ENCODE peak calls at places on chromosomes 13 and 19, in six cellular contexts. One of them, this sample, is unnamed.

GRCh38 chr13:77846173-77846572 is 72.5 kb downstream of the EDNRB start:
- DNase-seq in mucosa of descending colon: no peak
- DNase-seq in tibial nerve: no peak
- DNase-seq in CD8-positive, alpha-beta T cell: no peak
- DNase-seq in right atrium auricular region: no peak
- DNase-seq in hepatocyte: no peak
- DNase-seq in this sample: no peak

GRCh38 chr19:34732548-34733255 is 1.3 kb upstream of the ZNF181 start:
- DNase-seq in mucosa of descending colon: no peak
- DNase-seq in tibial nerve: no peak
- DNase-seq in CD8-positive, alpha-beta T cell: no peak
- DNase-seq in right atrium auricular region: no peak
- DNase-seq in hepatocyte: peak; percentile 42
- DNase-seq in this sample: no peak

GRCh38 chr13:39364797-39365468 is 238.1 kb downstream of the LHFPL6 start:
- DNase-seq in mucosa of descending colon: no peak
- DNase-seq in tibial nerve: no peak
- DNase-seq in CD8-positive, alpha-beta T cell: no peak
- DNase-seq in right atrium auricular region: no peak
- DNase-seq in hepatocyte: peak; percentile 28
- DNase-seq in this sample: no peak

GRCh38 chr13:52838433-52839107 is 9.9 kb downstream of the PCDH8 start:
- DNase-seq in mucosa of descending colon: no peak
- DNase-seq in tibial nerve: no peak
- DNase-seq in CD8-positive, alpha-beta T cell: no peak
- DNase-seq in right atrium auricular region: no peak
- DNase-seq in hepatocyte: no peak
- DNase-seq in this sample: no peak

GRCh38 chr19:50252111-50252886 is 48.9 kb downstream of the MYH14 start:
- DNase-seq in mucosa of descending colon: no peak
- DNase-seq in tibial nerve: no peak
- DNase-seq in CD8-positive, alpha-beta T cell: peak; percentile 5
- DNase-seq in right atrium auricular region: no peak
- DNase-seq in hepatocyte: no peak
- DNase-seq in this sample: no peak

GRCh38 chr19:42122691-42123607 is 9.3 kb downstream of the POU2F2 start:
- DNase-seq in mucosa of descending colon: no peak
- DNase-seq in tibial nerve: no peak
- DNase-seq in CD8-positive, alpha-beta T cell: peak; percentile 22
- DNase-seq in right atrium auricular region: no peak
- DNase-seq in hepatocyte: no peak
- DNase-seq in this sample: no peak

GRCh38 chr19:10112037-10112751 is 701 bp downstream of the P2RY11 start:
- DNase-seq in mucosa of descending colon: peak; percentile 57
- DNase-seq in tibial nerve: no peak
- DNase-seq in CD8-positive, alpha-beta T cell: no peak
- DNase-seq in right atrium auricular region: no peak
- DNase-seq in hepatocyte: no peak
- DNase-seq in this sample: no peak

GRCh38 chr13:75452564-75452963 is 29.4 kb downstream of the TBC1D4 start:
- DNase-seq in mucosa of descending colon: no peak
- DNase-seq in tibial nerve: no peak
- DNase-seq in CD8-positive, alpha-beta T cell: no peak
- DNase-seq in right atrium auricular region: no peak
- DNase-seq in hepatocyte: no peak
- DNase-seq in this sample: no peak

GRCh38 chr13:83621765-83622421 is 260.4 kb downstream of the SLITRK1 start:
- DNase-seq in mucosa of descending colon: no peak
- DNase-seq in tibial nerve: no peak
- DNase-seq in CD8-positive, alpha-beta T cell: no peak
- DNase-seq in right atrium auricular region: no peak
- DNase-seq in hepatocyte: no peak
- DNase-seq in this sample: no peak

GRCh38 chr13:110109910-110110309 is 197.0 kb downstream of the COL4A1 start:
- DNase-seq in mucosa of descending colon: peak; percentile 63
- DNase-seq in tibial nerve: no peak
- DNase-seq in CD8-positive, alpha-beta T cell: no peak
- DNase-seq in right atrium auricular region: peak; percentile 85
- DNase-seq in hepatocyte: peak; percentile 68
- DNase-seq in this sample: no peak

GRCh38 chr19:51123381-51124186 is 1.1 kb upstream of the SIGLEC9 start:
- DNase-seq in mucosa of descending colon: peak; percentile 53
- DNase-seq in tibial nerve: peak; percentile 51
- DNase-seq in CD8-positive, alpha-beta T cell: peak; percentile 45
- DNase-seq in right atrium auricular region: peak; percentile 74
- DNase-seq in hepatocyte: no peak
- DNase-seq in this sample: no peak

GRCh38 chr13:97944396-97945029 is 9.0 kb upstream of the IPO5 start:
- DNase-seq in mucosa of descending colon: no peak
- DNase-seq in tibial nerve: no peak
- DNase-seq in CD8-positive, alpha-beta T cell: no peak
- DNase-seq in right atrium auricular region: no peak
- DNase-seq in hepatocyte: no peak
- DNase-seq in this sample: peak; percentile 30

GRCh38 chr13:74015137-74015536 is 119.1 kb downstream of the KLF12 start:
- DNase-seq in mucosa of descending colon: no peak
- DNase-seq in tibial nerve: no peak
- DNase-seq in CD8-positive, alpha-beta T cell: no peak
- DNase-seq in right atrium auricular region: no peak
- DNase-seq in hepatocyte: no peak
- DNase-seq in this sample: no peak

GRCh38 chr19:33678796-33679195 is 57.0 kb downstream of the CHST8 start:
- DNase-seq in mucosa of descending colon: no peak
- DNase-seq in tibial nerve: no peak
- DNase-seq in CD8-positive, alpha-beta T cell: no peak
- DNase-seq in right atrium auricular region: no peak
- DNase-seq in hepatocyte: no peak
- DNase-seq in this sample: no peak

GRCh38 chr19:5127710-5128109 is 158.8 kb downstream of the KDM4B start:
- DNase-seq in mucosa of descending colon: no peak
- DNase-seq in tibial nerve: no peak
- DNase-seq in CD8-positive, alpha-beta T cell: no peak
- DNase-seq in right atrium auricular region: no peak
- DNase-seq in hepatocyte: no peak
- DNase-seq in this sample: no peak

GRCh38 chr19:30049226-30049625 is 107.2 kb downstream of the URI1 start:
- DNase-seq in mucosa of descending colon: no peak
- DNase-seq in tibial nerve: no peak
- DNase-seq in CD8-positive, alpha-beta T cell: no peak
- DNase-seq in right atrium auricular region: no peak
- DNase-seq in hepatocyte: no peak
- DNase-seq in this sample: peak; percentile 54

GRCh38 chr13:75345191-75345590 is 136.8 kb downstream of the TBC1D4 start:
- DNase-seq in mucosa of descending colon: no peak
- DNase-seq in tibial nerve: no peak
- DNase-seq in CD8-positive, alpha-beta T cell: no peak
- DNase-seq in right atrium auricular region: no peak
- DNase-seq in hepatocyte: no peak
- DNase-seq in this sample: no peak

GRCh38 chr19:46225558-46226004 is 4.0 kb upstream of the IGFL1 start:
- DNase-seq in mucosa of descending colon: no peak
- DNase-seq in tibial nerve: no peak
- DNase-seq in CD8-positive, alpha-beta T cell: no peak
- DNase-seq in right atrium auricular region: no peak
- DNase-seq in hepatocyte: no peak
- DNase-seq in this sample: no peak

GRCh38 chr13:36148436-36148835 is 17.3 kb upstream of the DCLK1 start:
- DNase-seq in mucosa of descending colon: no peak
- DNase-seq in tibial nerve: no peak
- DNase-seq in CD8-positive, alpha-beta T cell: no peak
- DNase-seq in right atrium auricular region: no peak
- DNase-seq in hepatocyte: no peak
- DNase-seq in this sample: no peak

GRCh38 chr19:12689012-12689411 is 1.2 kb downstream of the GNG14 start:
- DNase-seq in mucosa of descending colon: peak; percentile 29
- DNase-seq in tibial nerve: no peak
- DNase-seq in CD8-positive, alpha-beta T cell: no peak
- DNase-seq in right atrium auricular region: no peak
- DNase-seq in hepatocyte: no peak
- DNase-seq in this sample: no peak
- H3K4me3 ChIP-seq in mucosa of descending colon: no peak overlapping the region
- H3K4me3 ChIP-seq in tibial nerve: no peak overlapping the region
- H3K4me3 ChIP-seq in CD8-positive, alpha-beta T cell: no peak overlapping the region
- H3K4me3 ChIP-seq in right atrium auricular region: no peak overlapping the region
- H3K4me3 ChIP-seq in hepatocyte: no peak overlapping the region
- H3K4me3 ChIP-seq in this sample: no peak overlapping the region

GRCh38 chr13:46631184-46631542 is 78.2 kb downstream of the LRCH1 start:
- DNase-seq in mucosa of descending colon: no peak
- DNase-seq in tibial nerve: no peak
- DNase-seq in CD8-positive, alpha-beta T cell: no peak
- DNase-seq in right atrium auricular region: no peak
- DNase-seq in hepatocyte: no peak
- DNase-seq in this sample: no peak

GRCh38 chr13:46627462-46627861 is 74.5 kb downstream of the LRCH1 start:
- DNase-seq in mucosa of descending colon: no peak
- DNase-seq in tibial nerve: no peak
- DNase-seq in CD8-positive, alpha-beta T cell: no peak
- DNase-seq in right atrium auricular region: no peak
- DNase-seq in hepatocyte: no peak
- DNase-seq in this sample: no peak

GRCh38 chr13:46629811-46630413 is 76.9 kb downstream of the LRCH1 start:
- DNase-seq in mucosa of descending colon: no peak
- DNase-seq in tibial nerve: no peak
- DNase-seq in CD8-positive, alpha-beta T cell: no peak
- DNase-seq in right atrium auricular region: no peak
- DNase-seq in hepatocyte: no peak
- DNase-seq in this sample: no peak

GRCh38 chr13:46630419-46631183 is 77.6 kb downstream of the LRCH1 start:
- DNase-seq in mucosa of descending colon: no peak
- DNase-seq in tibial nerve: no peak
- DNase-seq in CD8-positive, alpha-beta T cell: no peak
- DNase-seq in right atrium auricular region: no peak
- DNase-seq in hepatocyte: no peak
- DNase-seq in this sample: peak; percentile 41

GRCh38 chr13:46628622-46629365 is 75.8 kb downstream of the LRCH1 start:
- DNase-seq in mucosa of descending colon: no peak
- DNase-seq in tibial nerve: no peak
- DNase-seq in CD8-positive, alpha-beta T cell: no peak
- DNase-seq in right atrium auricular region: no peak
- DNase-seq in hepatocyte: no peak
- DNase-seq in this sample: no peak
- H3K4me1 ChIP-seq in mucosa of descending colon: no peaks in the 10 kb centered on the region
- H3K4me1 ChIP-seq in tibial nerve: peaks cover 44% of the 10 kb centered on the region
- H3K4me1 ChIP-seq in CD8-positive, alpha-beta T cell: peaks cover 30% of the 10 kb centered on the region
- H3K4me1 ChIP-seq in right atrium auricular region: no peaks in the 10 kb centered on the region
- H3K4me1 ChIP-seq in hepatocyte: peaks cover 25% of the 10 kb centered on the region
- H3K4me1 ChIP-seq in this sample: peaks cover 12% of the 10 kb centered on the region

DNA sequence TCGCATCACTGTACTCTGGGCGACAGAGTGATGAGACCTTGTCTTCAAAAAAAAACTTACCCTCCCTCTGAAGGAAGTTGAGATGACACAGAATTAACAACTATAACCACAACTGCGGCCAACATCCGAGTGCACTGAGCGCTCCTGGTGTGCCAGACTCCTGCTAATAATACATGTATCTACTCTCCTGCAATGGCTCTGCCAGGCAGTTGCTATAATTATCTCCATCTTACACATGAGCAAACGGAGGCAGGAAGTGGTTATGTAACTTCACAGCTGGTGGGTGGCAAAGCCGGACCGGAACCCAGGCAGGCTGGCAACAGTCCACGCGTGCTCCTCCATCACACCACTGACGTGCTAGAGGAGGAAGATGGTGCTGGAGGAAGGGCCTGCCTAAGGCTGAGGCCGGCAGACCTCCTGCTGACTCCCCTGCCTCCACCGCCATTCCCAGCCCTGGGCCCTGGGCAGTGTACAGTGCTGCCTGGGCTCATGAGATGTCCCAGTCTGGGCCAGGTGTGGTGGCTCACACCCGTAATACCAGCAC is 12.6 kb downstream of the XRCC1 start:
- DNase-seq in mucosa of descending colon: peak; percentile 91
- DNase-seq in tibial nerve: peak; percentile 64
- DNase-seq in CD8-positive, alpha-beta T cell: peak; percentile 72
- DNase-seq in right atrium auricular region: peak; percentile 77
- DNase-seq in hepatocyte: no peak
- DNase-seq in this sample: no peak
- H3K4me3 ChIP-seq in mucosa of descending colon: no peak overlapping the region
- H3K4me3 ChIP-seq in tibial nerve: no peak overlapping the region
- H3K4me3 ChIP-seq in CD8-positive, alpha-beta T cell: peak overlapping the region; percentile 30
- H3K4me3 ChIP-seq in right atrium auricular region: no peak overlapping the region
- H3K4me3 ChIP-seq in hepatocyte: no peak overlapping the region
- H3K4me3 ChIP-seq in this sample: no peak overlapping the region

DNA sequence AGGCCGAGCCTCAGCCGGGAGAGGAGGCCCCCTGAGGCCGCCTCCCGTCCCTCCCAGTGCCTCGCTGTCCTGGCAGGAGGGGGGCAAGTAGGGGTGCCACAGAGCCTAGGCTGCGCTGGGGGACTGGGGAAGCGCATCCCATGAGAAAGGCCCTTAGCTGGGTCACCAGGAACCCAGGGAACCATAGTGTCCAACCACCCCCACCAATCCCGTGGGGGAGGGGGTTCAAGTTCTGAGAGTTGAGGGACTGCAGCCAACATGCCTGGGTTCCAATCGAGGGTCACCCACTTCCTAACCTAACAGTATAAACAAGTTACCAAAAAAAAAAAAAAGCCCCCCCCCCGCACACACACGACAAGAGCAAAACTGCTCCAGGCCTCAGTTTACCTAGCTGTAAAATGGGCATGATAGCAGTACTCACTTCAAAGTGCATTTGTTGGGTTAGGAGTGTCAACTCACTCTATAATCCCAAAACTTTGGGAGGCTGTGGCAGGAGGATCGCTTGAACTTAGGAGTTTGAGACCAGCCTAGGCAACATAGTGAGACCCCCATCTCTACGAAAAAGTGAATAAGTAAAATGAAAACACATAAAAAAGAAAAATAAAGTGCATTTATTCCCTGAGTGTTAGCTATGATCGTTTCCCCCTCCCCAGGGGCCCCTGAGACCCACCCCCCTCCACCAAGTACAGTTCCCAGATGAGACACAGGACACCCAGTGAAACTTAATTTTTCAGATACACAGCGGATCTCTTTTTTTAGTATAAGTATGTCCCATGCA is 28.8 kb upstream of the NANOS3 start:
- DNase-seq in mucosa of descending colon: no peak
- DNase-seq in tibial nerve: no peak
- DNase-seq in CD8-positive, alpha-beta T cell: no peak
- DNase-seq in right atrium auricular region: no peak
- DNase-seq in hepatocyte: no peak
- DNase-seq in this sample: no peak
- H3K4me1 ChIP-seq in mucosa of descending colon: peaks cover 42% of the 10 kb centered on the region
- H3K4me1 ChIP-seq in tibial nerve: peaks cover 84% of the 10 kb centered on the region
- H3K4me1 ChIP-seq in CD8-positive, alpha-beta T cell: peaks cover 58% of the 10 kb centered on the region
- H3K4me1 ChIP-seq in right atrium auricular region: no peaks in the 10 kb centered on the region
- H3K4me1 ChIP-seq in hepatocyte: peaks cover 68% of the 10 kb centered on the region
- H3K4me1 ChIP-seq in this sample: peaks cover 30% of the 10 kb centered on the region

GRCh38 chr19:6589711-6590457 is 1.1 kb downstream of the CD70 start:
- DNase-seq in mucosa of descending colon: no peak
- DNase-seq in tibial nerve: no peak
- DNase-seq in CD8-positive, alpha-beta T cell: no peak
- DNase-seq in right atrium auricular region: no peak
- DNase-seq in hepatocyte: no peak
- DNase-seq in this sample: no peak
- H3K4me3 ChIP-seq in mucosa of descending colon: no peak overlapping the region
- H3K4me3 ChIP-seq in tibial nerve: peak overlapping the region; percentile 27
- H3K4me3 ChIP-seq in CD8-positive, alpha-beta T cell: peak overlapping the region; percentile 35
- H3K4me3 ChIP-seq in right atrium auricular region: no peak overlapping the region
- H3K4me3 ChIP-seq in hepatocyte: no peak overlapping the region
- H3K4me3 ChIP-seq in this sample: peak overlapping the region; percentile 59

GRCh38 chr19:18670313-18670712 is 13.2 kb upstream of the CRTC1 start:
- DNase-seq in mucosa of descending colon: no peak
- DNase-seq in tibial nerve: no peak
- DNase-seq in CD8-positive, alpha-beta T cell: no peak
- DNase-seq in right atrium auricular region: no peak
- DNase-seq in hepatocyte: no peak
- DNase-seq in this sample: no peak
- H3K4me1 ChIP-seq in mucosa of descending colon: no peaks in the 10 kb centered on the region
- H3K4me1 ChIP-seq in tibial nerve: peaks cover 42% of the 10 kb centered on the region
- H3K4me1 ChIP-seq in CD8-positive, alpha-beta T cell: peaks cover 5% of the 10 kb centered on the region
- H3K4me1 ChIP-seq in right atrium auricular region: no peaks in the 10 kb centered on the region
- H3K4me1 ChIP-seq in hepatocyte: peaks cover 28% of the 10 kb centered on the region
- H3K4me1 ChIP-seq in this sample: no peaks in the 10 kb centered on the region

GRCh38 chr13:102326381-102327118 is 75.3 kb downstream of the FGF14 start:
- DNase-seq in mucosa of descending colon: no peak
- DNase-seq in tibial nerve: no peak
- DNase-seq in CD8-positive, alpha-beta T cell: no peak
- DNase-seq in right atrium auricular region: no peak
- DNase-seq in hepatocyte: no peak
- DNase-seq in this sample: no peak
- H3K4me3 ChIP-seq in mucosa of descending colon: no peak overlapping the region
- H3K4me3 ChIP-seq in tibial nerve: no peak overlapping the region
- H3K4me3 ChIP-seq in CD8-positive, alpha-beta T cell: no peak overlapping the region
- H3K4me3 ChIP-seq in right atrium auricular region: no peak overlapping the region
- H3K4me3 ChIP-seq in hepatocyte: no peak overlapping the region
- H3K4me3 ChIP-seq in this sample: no peak overlapping the region